ENCODE peak calls at places on chromosomes 11 and 22, in ten cellular contexts. One of them, this sample, is unnamed.

GRCh38 chr22:39130892-39131855 is 21.3 kb downstream of the CBX7 start:
- ATAC-seq in mucosa of descending colon: peak
- ATAC-seq in activated T-cell treated with anti-CD3 and anti-CD28 coated beads, Interleukin-2, amount 50 U/mL, for 4 hours: no peak
- ATAC-seq in effector memory CD8-positive, alpha-beta T cell: no peak
- ATAC-seq in activated naive CD8-positive, alpha-beta T cell treated with anti-CD3 and anti-CD28 coated beads, Interleukin-2, amount 50 U/mL, for 24 hours: no peak
- ATAC-seq in activated naive CD4-positive, alpha-beta T cell treated with anti-CD3 and anti-CD28 coated beads, Interleukin-2, amount 50 U/mL, for 72 hours: no peak
- ATAC-seq in thoracic aorta: no peak
- ATAC-seq in upper lobe of right lung: peak
- ATAC-seq in right cardiac atrium: no peak
- ATAC-seq in naive thymus-derived CD4-positive, alpha-beta T cell: no peak
- ATAC-seq in this sample: no peak

GRCh38 chr22:46902998-46903916 is 140.8 kb downstream of the TBC1D22A start:
- ATAC-seq in effector memory CD8-positive, alpha-beta T cell: no peak
- ATAC-seq in mucosa of descending colon: no peak
- ATAC-seq in upper lobe of right lung: no peak
- ATAC-seq in activated T-cell treated with anti-CD3 and anti-CD28 coated beads, Interleukin-2, amount 50 U/mL, for 4 hours: no peak
- ATAC-seq in thoracic aorta: no peak
- ATAC-seq in naive thymus-derived CD4-positive, alpha-beta T cell: no peak
- ATAC-seq in right cardiac atrium: peak
- ATAC-seq in activated naive CD4-positive, alpha-beta T cell treated with anti-CD3 and anti-CD28 coated beads, Interleukin-2, amount 50 U/mL, for 72 hours: no peak
- ATAC-seq in activated naive CD8-positive, alpha-beta T cell treated with anti-CD3 and anti-CD28 coated beads, Interleukin-2, amount 50 U/mL, for 24 hours: no peak
- ATAC-seq in this sample: no peak

GRCh38 chr11:123543796-123544195 is 110.6 kb downstream of the SCN3B start:
- ATAC-seq in right cardiac atrium: no peak
- ATAC-seq in effector memory CD8-positive, alpha-beta T cell: no peak
- ATAC-seq in activated naive CD8-positive, alpha-beta T cell treated with anti-CD3 and anti-CD28 coated beads, Interleukin-2, amount 50 U/mL, for 24 hours: no peak
- ATAC-seq in activated T-cell treated with anti-CD3 and anti-CD28 coated beads, Interleukin-2, amount 50 U/mL, for 4 hours: no peak
- ATAC-seq in activated naive CD4-positive, alpha-beta T cell treated with anti-CD3 and anti-CD28 coated beads, Interleukin-2, amount 50 U/mL, for 72 hours: peak
- ATAC-seq in mucosa of descending colon: no peak
- ATAC-seq in upper lobe of right lung: no peak
- ATAC-seq in thoracic aorta: no peak
- ATAC-seq in naive thymus-derived CD4-positive, alpha-beta T cell: no peak
- ATAC-seq in this sample: no peak

GRCh38 chr11:26930518-26931247 is 63.2 kb upstream of the FIBIN start:
- ATAC-seq in effector memory CD8-positive, alpha-beta T cell: no peak
- ATAC-seq in naive thymus-derived CD4-positive, alpha-beta T cell: no peak
- ATAC-seq in right cardiac atrium: no peak
- ATAC-seq in activated naive CD8-positive, alpha-beta T cell treated with anti-CD3 and anti-CD28 coated beads, Interleukin-2, amount 50 U/mL, for 24 hours: no peak
- ATAC-seq in upper lobe of right lung: peak
- ATAC-seq in thoracic aorta: no peak
- ATAC-seq in activated naive CD4-positive, alpha-beta T cell treated with anti-CD3 and anti-CD28 coated beads, Interleukin-2, amount 50 U/mL, for 72 hours: no peak
- ATAC-seq in activated T-cell treated with anti-CD3 and anti-CD28 coated beads, Interleukin-2, amount 50 U/mL, for 4 hours: no peak
- ATAC-seq in mucosa of descending colon: peak
- ATAC-seq in this sample: no peak

GRCh38 chr11:123616505-123617198 is 37.8 kb downstream of the SCN3B start:
- ATAC-seq in activated T-cell treated with anti-CD3 and anti-CD28 coated beads, Interleukin-2, amount 50 U/mL, for 4 hours: no peak
- ATAC-seq in upper lobe of right lung: peak
- ATAC-seq in mucosa of descending colon: peak
- ATAC-seq in activated naive CD8-positive, alpha-beta T cell treated with anti-CD3 and anti-CD28 coated beads, Interleukin-2, amount 50 U/mL, for 24 hours: no peak
- ATAC-seq in activated naive CD4-positive, alpha-beta T cell treated with anti-CD3 and anti-CD28 coated beads, Interleukin-2, amount 50 U/mL, for 72 hours: no peak
- ATAC-seq in thoracic aorta: no peak
- ATAC-seq in right cardiac atrium: peak
- ATAC-seq in naive thymus-derived CD4-positive, alpha-beta T cell: no peak
- ATAC-seq in effector memory CD8-positive, alpha-beta T cell: no peak
- ATAC-seq in this sample: no peak

GRCh38 chr11:35237860-35238715 is 99.1 kb downstream of the CD44 start:
- ATAC-seq in right cardiac atrium: peak
- ATAC-seq in activated naive CD8-positive, alpha-beta T cell treated with anti-CD3 and anti-CD28 coated beads, Interleukin-2, amount 50 U/mL, for 24 hours: no peak
- ATAC-seq in activated naive CD4-positive, alpha-beta T cell treated with anti-CD3 and anti-CD28 coated beads, Interleukin-2, amount 50 U/mL, for 72 hours: no peak
- ATAC-seq in effector memory CD8-positive, alpha-beta T cell: no peak
- ATAC-seq in activated T-cell treated with anti-CD3 and anti-CD28 coated beads, Interleukin-2, amount 50 U/mL, for 4 hours: no peak
- ATAC-seq in mucosa of descending colon: peak
- ATAC-seq in upper lobe of right lung: peak
- ATAC-seq in thoracic aorta: no peak
- ATAC-seq in naive thymus-derived CD4-positive, alpha-beta T cell: peak
- ATAC-seq in this sample: no peak

GRCh38 chr11:62689421-62690183 is at the start of gene LRRN4CL:
- ATAC-seq in mucosa of descending colon: peak
- ATAC-seq in right cardiac atrium: peak
- ATAC-seq in naive thymus-derived CD4-positive, alpha-beta T cell: no peak
- ATAC-seq in activated naive CD4-positive, alpha-beta T cell treated with anti-CD3 and anti-CD28 coated beads, Interleukin-2, amount 50 U/mL, for 72 hours: no peak
- ATAC-seq in upper lobe of right lung: peak
- ATAC-seq in effector memory CD8-positive, alpha-beta T cell: no peak
- ATAC-seq in activated naive CD8-positive, alpha-beta T cell treated with anti-CD3 and anti-CD28 coated beads, Interleukin-2, amount 50 U/mL, for 24 hours: no peak
- ATAC-seq in activated T-cell treated with anti-CD3 and anti-CD28 coated beads, Interleukin-2, amount 50 U/mL, for 4 hours: no peak
- ATAC-seq in thoracic aorta: no peak
- ATAC-seq in this sample: no peak

GRCh38 chr11:16764888-16765287 is 26.4 kb downstream of the C11orf58 start:
- ATAC-seq in activated naive CD8-positive, alpha-beta T cell treated with anti-CD3 and anti-CD28 coated beads, Interleukin-2, amount 50 U/mL, for 24 hours: no peak
- ATAC-seq in activated T-cell treated with anti-CD3 and anti-CD28 coated beads, Interleukin-2, amount 50 U/mL, for 4 hours: no peak
- ATAC-seq in effector memory CD8-positive, alpha-beta T cell: no peak
- ATAC-seq in upper lobe of right lung: no peak
- ATAC-seq in right cardiac atrium: no peak
- ATAC-seq in thoracic aorta: no peak
- ATAC-seq in mucosa of descending colon: no peak
- ATAC-seq in activated naive CD4-positive, alpha-beta T cell treated with anti-CD3 and anti-CD28 coated beads, Interleukin-2, amount 50 U/mL, for 72 hours: no peak
- ATAC-seq in naive thymus-derived CD4-positive, alpha-beta T cell: no peak
- ATAC-seq in this sample: no peak

GRCh38 chr22:37148742-37149665 is 712 bp downstream of the IL2RB start:
- ATAC-seq in effector memory CD8-positive, alpha-beta T cell: no peak
- ATAC-seq in activated T-cell treated with anti-CD3 and anti-CD28 coated beads, Interleukin-2, amount 50 U/mL, for 4 hours: peak
- ATAC-seq in activated naive CD4-positive, alpha-beta T cell treated with anti-CD3 and anti-CD28 coated beads, Interleukin-2, amount 50 U/mL, for 72 hours: peak
- ATAC-seq in naive thymus-derived CD4-positive, alpha-beta T cell: no peak
- ATAC-seq in upper lobe of right lung: no peak
- ATAC-seq in right cardiac atrium: peak
- ATAC-seq in activated naive CD8-positive, alpha-beta T cell treated with anti-CD3 and anti-CD28 coated beads, Interleukin-2, amount 50 U/mL, for 24 hours: peak
- ATAC-seq in thoracic aorta: no peak
- ATAC-seq in mucosa of descending colon: peak
- ATAC-seq in this sample: peak